ENCODE peak calls at places on chromosomes 1 and 21, in six cellular contexts. H, R, D, J, L and Z are unnamed samples.

GRCh38 chr1:12083766-12084165 is 20.7 kb downstream of the TNFRSF8 start:
- DNase-seq in H (no peak), R (no peak), D (no peak), J (no peak), L (no peak), Z (no peak)

GRCh38 chr1:244945109-244945671 is 80.8 kb upstream of the HNRNPU start:
- DNase-seq in H (no peak), R (no peak), D (no peak), J (no peak), L (no peak), Z (no peak)

GRCh38 chr1:181213056-181213455 is 124.6 kb downstream of the IER5 start:
- DNase-seq in H (no peak), R (no peak), D (no peak), J (no peak), L (no peak), Z (no peak)

GRCh38 chr1:87084247-87084836 is 169.9 kb downstream of the HS2ST1 start:
- DNase-seq in H (peak), R (peak), D (peak), J (no peak), L (peak), Z (no peak)

GRCh38 chr1:8351693-8352470 is 34.0 kb downstream of the SLC45A1 start:
- DNase-seq in H (no peak), R (peak), D (peak), J (no peak), L (peak), Z (peak)

GRCh38 chr21:46544003-46544402 is 60.9 kb downstream of the S100B start:
- DNase-seq in H (no peak), R (no peak), D (no peak), J (no peak), L (no peak), Z (no peak)

GRCh38 chr1:147071142-147071541 is 101.1 kb downstream of the PRKAB2 start:
- DNase-seq in H (no peak), R (no peak), D (no peak), J (no peak), L (no peak), Z (no peak)

GRCh38 chr1:114718661-114719423 is 2.3 kb upstream of the NRAS start:
- DNase-seq in H (no peak), R (no peak), D (no peak), J (no peak), L (no peak), Z (no peak)

GRCh38 chr1:54375331-54376084 is 30.7 kb downstream of the SSBP3 start:
- DNase-seq in H (no peak), R (no peak), D (peak), J (no peak), L (peak), Z (peak)

GRCh38 chr1:203592156-203592555 is 34.5 kb upstream of the ATP2B4 start:
- DNase-seq in H (no peak), R (peak), D (no peak), J (no peak), L (no peak), Z (peak)

GRCh38 chr1:8590696-8591351 is 226.6 kb downstream of the RERE start:
- DNase-seq in H (no peak), R (no peak), D (no peak), J (no peak), L (peak), Z (no peak)

DNA sequence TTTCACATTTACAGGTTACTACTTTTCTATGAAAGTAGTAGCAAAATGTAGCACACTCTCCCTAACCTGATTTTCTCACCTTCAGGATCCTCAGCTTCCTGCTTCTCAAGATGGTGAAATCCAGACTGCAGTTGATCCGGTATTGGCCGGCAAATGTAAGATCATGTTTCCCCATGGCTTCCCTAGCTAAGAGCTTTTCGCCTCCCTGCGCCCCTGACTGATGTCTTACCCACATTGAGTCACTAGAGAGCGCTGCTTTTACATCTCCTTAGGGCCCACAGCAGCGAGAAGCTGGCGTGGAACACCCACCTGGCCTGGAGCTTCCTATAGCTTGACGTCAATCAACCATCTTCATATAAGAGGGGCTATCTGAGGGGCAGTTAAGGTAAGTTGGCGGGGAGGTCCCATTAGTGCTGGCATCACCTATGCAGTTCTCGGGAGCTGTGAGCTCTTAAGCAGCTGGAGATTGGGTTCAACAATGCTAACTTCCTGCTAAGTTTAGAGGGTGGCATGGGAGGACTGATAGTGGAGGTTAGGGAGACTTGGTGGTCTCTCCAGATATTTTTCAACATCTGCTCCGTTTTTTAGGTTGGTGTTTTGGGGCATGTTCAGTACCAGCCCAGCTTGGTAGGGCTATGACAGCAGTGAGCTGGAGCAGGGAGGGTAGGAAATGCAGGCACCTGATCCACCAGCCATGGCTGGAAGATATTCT is 5.5 kb downstream of the PTPN7 start:
- DNase-seq in H (peak), R (peak), D (peak), J (peak), L (peak), Z (peak)
- TF ChIP-seq JUND in H (no peak), R (no peak), D (no peak), J (no peak), L (peak), Z (no peak)

GRCh38 chr1:59672851-59673574 is 141.7 kb upstream of the HOOK1 start:
- DNase-seq in H (peak), R (peak), D (no peak), J (no peak), L (no peak), Z (no peak)
- TF ChIP-seq JUND in H (peak), R (no peak), D (peak), J (no peak), L (peak), Z (peak)

GRCh38 chr21:18495553-18495952 is 92.0 kb upstream of the TMPRSS15 start:
- DNase-seq in H (no peak), R (no peak), D (no peak), J (no peak), L (no peak), Z (no peak)

GRCh38 chr21:18498428-18498827 is 94.8 kb upstream of the TMPRSS15 start:
- DNase-seq in H (no peak), R (no peak), D (no peak), J (no peak), L (no peak), Z (no peak)

GRCh38 chr21:18499761-18500376 is 96.3 kb upstream of the TMPRSS15 start:
- DNase-seq in H (peak), R (peak), D (peak), J (peak), L (peak), Z (peak)
- TF ChIP-seq JUND in H (no peak), R (no peak), D (no peak), J (no peak), L (no peak), Z (no peak)

GRCh38 chr1:232178191-232178590 is 451.7 kb downstream of the SIPA1L2 start:
- DNase-seq in H (no peak), R (no peak), D (no peak), J (no peak), L (no peak), Z (no peak)

GRCh38 chr1:232182206-232182605 is 447.7 kb downstream of the SIPA1L2 start:
- DNase-seq in H (no peak), R (no peak), D (no peak), J (no peak), L (no peak), Z (no peak)

GRCh38 chr1:232183266-232183800 is 446.6 kb downstream of the SIPA1L2 start:
- DNase-seq in H (no peak), R (no peak), D (no peak), J (no peak), L (no peak), Z (no peak)

GRCh38 chr1:232177438-232177837 is 452.5 kb downstream of the SIPA1L2 start:
- DNase-seq in H (no peak), R (no peak), D (no peak), J (no peak), L (no peak), Z (no peak)

DNA sequence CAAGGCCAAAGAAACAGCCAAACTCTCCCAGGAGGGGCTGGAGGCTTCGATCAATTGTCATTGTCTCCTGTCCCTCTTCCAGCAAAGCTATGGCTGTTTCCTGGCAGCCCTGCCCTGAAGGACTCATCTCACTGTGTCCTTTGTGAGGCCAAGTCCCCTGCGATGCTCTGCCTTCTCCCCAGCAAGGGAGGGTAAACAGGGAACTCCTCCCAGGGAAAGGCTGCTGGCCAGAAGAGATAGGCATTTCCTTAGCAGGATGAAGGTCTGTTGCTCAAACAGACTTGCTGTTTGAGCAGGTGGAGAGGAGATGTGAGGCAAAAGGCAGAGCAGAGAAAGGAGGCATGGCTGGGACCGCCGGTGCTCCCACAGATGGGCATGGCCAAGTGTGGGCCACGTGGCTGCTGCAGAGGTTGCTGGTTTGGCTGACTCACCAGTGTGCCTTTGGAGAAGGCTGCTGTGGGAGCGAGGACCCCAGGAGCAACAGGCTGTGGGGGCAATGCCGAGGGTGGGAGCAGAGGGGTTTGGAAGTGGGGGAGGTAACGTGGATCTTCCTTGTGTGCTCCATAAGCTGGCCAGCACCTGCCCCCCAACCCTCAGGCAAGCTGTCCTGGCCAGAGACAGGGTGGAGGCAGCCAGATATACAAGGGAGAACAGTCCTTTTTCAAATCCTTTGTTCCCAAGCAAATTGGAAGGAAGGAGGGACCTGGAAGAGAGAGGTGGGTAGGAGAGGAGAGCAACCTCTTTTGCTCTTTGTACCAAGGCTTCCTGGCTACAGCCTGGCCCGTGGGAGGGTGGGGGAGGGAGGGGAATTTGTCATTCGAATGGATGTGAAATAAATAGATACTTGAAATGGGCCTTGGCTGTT is 449.8 kb downstream of the SIPA1L2 start:
- DNase-seq in H (no peak), R (no peak), D (no peak), J (no peak), L (no peak), Z (peak)
- TF ChIP-seq JUND in H (no peak), R (no peak), D (no peak), J (no peak), L (no peak), Z (no peak)

DNA sequence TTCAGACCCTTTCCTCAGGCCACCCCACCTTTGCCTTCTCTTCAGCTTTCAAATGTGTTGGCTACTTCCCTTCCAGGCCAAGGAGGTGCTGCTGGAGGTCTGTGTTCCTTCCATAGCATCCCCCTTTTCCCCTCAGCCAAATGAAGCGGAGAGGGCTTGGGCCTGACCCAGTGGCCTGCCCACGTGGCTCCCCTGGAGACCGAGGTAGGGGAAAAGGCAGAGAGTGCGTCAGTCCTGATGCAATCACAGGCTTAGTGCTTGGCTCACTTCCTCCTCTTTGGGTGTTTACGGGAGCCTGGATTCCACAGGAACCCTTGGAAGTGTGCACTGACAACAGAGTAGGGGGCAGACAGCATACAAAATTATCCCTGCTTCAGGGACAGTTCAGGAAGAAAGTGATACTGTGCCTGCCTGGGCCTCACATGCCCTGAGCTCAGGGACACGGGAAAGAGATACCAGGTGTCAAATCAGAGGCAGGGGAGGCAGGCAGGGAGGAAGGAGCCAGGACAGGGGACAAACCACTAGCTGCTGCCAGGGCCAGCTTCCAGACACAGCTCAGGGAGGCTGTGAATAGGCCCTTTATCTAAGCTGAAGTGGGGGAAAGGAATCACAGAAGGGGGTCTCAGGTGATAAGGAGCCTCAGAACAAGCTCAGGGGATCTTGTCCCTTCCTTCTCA is 16.6 kb upstream of the PTP4A2 start:
- DNase-seq in H (peak), R (peak), D (no peak), J (no peak), L (peak), Z (no peak)
- TF ChIP-seq JUND in H (peak), R (no peak), D (no peak), J (no peak), L (peak), Z (no peak)

GRCh38 chr1:201307760-201308499 is 24.6 kb downstream of the PKP1 start:
- DNase-seq in H (peak), R (no peak), D (no peak), J (no peak), L (no peak), Z (no peak)
- TF ChIP-seq JUND in H (peak), R (no peak), D (no peak), J (no peak), L (no peak), Z (no peak)

DNA sequence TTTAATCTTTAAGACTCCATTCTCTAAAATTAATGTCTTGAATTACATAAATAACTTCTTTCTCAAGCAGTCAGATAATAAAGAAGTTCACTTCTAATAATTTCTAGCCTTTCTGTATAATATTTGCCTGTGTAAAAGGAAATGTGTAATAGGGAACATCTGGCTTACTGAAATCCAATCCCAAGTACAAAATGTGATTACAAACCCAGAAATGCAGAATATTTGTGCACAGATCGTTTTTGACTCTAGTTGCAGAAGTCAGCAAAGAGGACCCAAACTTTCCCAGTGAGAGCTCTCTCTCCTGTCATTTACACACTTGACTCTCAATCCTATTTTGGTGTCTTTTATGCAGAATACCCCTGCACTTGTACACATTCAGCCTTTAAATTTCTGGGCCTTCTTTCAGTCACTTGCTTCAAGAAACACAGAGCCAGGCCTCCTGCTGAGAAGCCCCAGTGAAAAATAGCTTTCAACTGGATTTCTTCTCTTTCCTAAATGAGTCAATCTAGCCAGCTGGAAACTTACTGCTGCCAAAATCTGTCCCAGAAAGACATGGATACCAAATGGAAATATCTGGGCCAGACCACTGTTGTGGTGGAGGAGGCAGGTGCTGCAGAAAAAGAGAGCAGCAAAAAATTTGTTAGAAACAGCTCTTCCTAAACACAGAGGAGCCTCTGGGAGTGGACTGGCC is 68.5 kb upstream of the ADAM30 start:
- DNase-seq in H (no peak), R (no peak), D (no peak), J (no peak), L (no peak), Z (no peak)
- TF ChIP-seq JUND in H (no peak), R (no peak), D (no peak), J (no peak), L (no peak), Z (no peak)